ENCODE peak calls at places on chromosomes 4 and X, in seven cellular contexts. X is psoas muscle, T is tibial nerve, E is heart right ventricle, J is astrocyte of the spinal cord, O is endothelial cell of umbilical vein, N is stomach. S is an unnamed sample.
A peak's percentile ranks its signal among the peaks of the same experiment; 100 is the strongest.

GRCh38 chrX:132367984-132368383 is 120.9 kb downstream of the MBNL3 start:
- DNase-seq in O (no peak), N (no peak), T (no peak), J (no peak), E (no peak), X (no peak), S (no peak)

GRCh38 chrX:130861462-130861861 is 41.5 kb downstream of the ENOX2 start:
- DNase-seq in O (no peak), X (no peak), J (no peak), N (no peak), T (no peak), E (no peak), S (no peak)

GRCh38 chr4:69781458-69782418 is 21.3 kb upstream of the SULT1B1 start:
- DNase-seq in T (no peak), J (no peak), E (no peak), X (no peak), N (no peak), O (no peak), S (no peak)

GRCh38 chr4:131509521-131509920 is 1639.6 kb upstream of the PCDH10 start:
- DNase-seq in N (no peak), E (no peak), T (no peak), O (no peak), X (no peak), J (peak; percentile 9), S (peak; percentile 28)

GRCh38 chr4:80011636-80012236 is 61.3 kb downstream of the ANTXR2 start:
- DNase-seq in N (no peak), O (peak; percentile 85), T (no peak), E (no peak), X (no peak), J (peak; percentile 84), S (peak; percentile 71)

GRCh38 chr4:107183155-107183774 is 147.2 kb upstream of the DKK2 start:
- DNase-seq in O (peak; percentile 69), T (no peak), E (peak; percentile 17), J (peak; percentile 72), N (no peak), X (no peak), S (peak; percentile 85)

GRCh38 chr4:156619154-156619934 is 352.3 kb downstream of the PDGFC start:
- DNase-seq in X (no peak), T (no peak), E (no peak), O (no peak), N (no peak), J (no peak), S (no peak)

GRCh38 chr4:107719211-107719926 is 665 bp downstream of the PAPSS1 start:
- DNase-seq in J (peak; percentile 50), O (peak; percentile 47), E (no peak), N (no peak), T (peak; percentile 15), X (peak; percentile 55), S (peak; percentile 50)

GRCh38 chr4:88900432-88900831 is 156.6 kb downstream of the FAM13A start:
- DNase-seq in T (no peak), O (no peak), E (no peak), N (no peak), X (no peak), J (peak; percentile 63), S (peak; percentile 71)

GRCh38 chr4:48112017-48112667 is 21.9 kb downstream of the TXK start:
- DNase-seq in O (no peak), J (peak; percentile 35), T (no peak), X (no peak), N (no peak), E (no peak), S (no peak)

GRCh38 chr4:48108309-48109073 is 25.6 kb downstream of the TXK start:
- DNase-seq in E (no peak), J (no peak), T (no peak), N (no peak), X (no peak), O (no peak), S (no peak)

GRCh38 chr4:48105230-48105629 is 28.8 kb downstream of the TXK start:
- DNase-seq in J (no peak), X (no peak), O (no peak), N (no peak), E (no peak), T (no peak), S (no peak)

GRCh38 chr4:48110452-48110978 is 23.5 kb downstream of the TXK start:
- DNase-seq in J (no peak), X (no peak), O (no peak), N (no peak), E (no peak), T (no peak), S (no peak)

GRCh38 chr4:48109413-48110263 is 24.4 kb downstream of the TXK start:
- DNase-seq in T (no peak), O (peak; percentile 66), J (peak; percentile 54), N (no peak), E (no peak), X (no peak), S (peak; percentile 74)
- TF ChIP-seq CTCF in T (peak; percentile 38), O (peak; percentile 44), J (peak; percentile 58), N (no peak), E (no peak), X (peak; percentile 44), S (peak; percentile 69)

DNA sequence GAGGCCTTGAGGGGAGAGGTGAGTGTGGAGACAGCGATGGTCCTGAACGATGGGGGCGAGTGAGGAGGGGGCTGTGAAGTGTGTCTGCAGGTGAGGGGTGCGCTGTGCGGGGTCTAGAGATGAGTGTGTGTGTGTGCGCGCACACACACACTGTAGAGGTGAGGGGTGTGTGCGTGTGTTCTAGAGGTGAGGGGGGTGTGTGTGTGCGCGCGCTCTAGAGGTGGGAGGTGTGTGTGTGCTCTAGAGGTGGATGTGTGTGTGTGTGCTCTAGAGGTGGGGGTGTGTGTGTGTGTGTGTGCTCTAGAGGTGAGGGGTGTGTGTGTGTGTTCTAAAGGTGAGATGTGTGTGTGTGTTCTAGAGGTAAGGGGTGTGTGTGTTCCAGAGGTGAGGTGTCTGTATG is 574 bp downstream of the BST1 start:
- DNase-seq in J (no peak), T (no peak), O (no peak), E (no peak), X (no peak), N (no peak), S (no peak)
- H3K4me3 ChIP-seq in J (peak overlapping the region; percentile 52), T (peak overlapping the region; percentile 32), O (no peak overlapping the region), E (peak overlapping the region; percentile 61), X (peak overlapping the region; percentile 63), N (peak overlapping the region; percentile 50), S (peak overlapping the region; percentile 64)

GRCh38 chr4:14143892-14144291 is 516.4 kb upstream of the BOD1L1 start:
- DNase-seq in J (no peak), T (no peak), N (no peak), X (no peak), E (no peak), O (no peak), S (peak; percentile 47)
- TF ChIP-seq CTCF in J (peak; percentile 2), T (no peak), N (no peak), X (no peak), E (no peak), O (no peak), S (peak; percentile 43)

GRCh38 chr4:173526724-173527102 is 3.3 kb downstream of the HAND2 start:
- DNase-seq in X (no peak), O (no peak), E (no peak), T (no peak), N (no peak), J (no peak), S (no peak)

GRCh38 chr4:173525118-173526033 is 4.7 kb downstream of the HAND2 start:
- DNase-seq in N (no peak), O (no peak), T (no peak), E (no peak), X (no peak), J (no peak), S (no peak)

GRCh38 chr4:173528378-173529321 is 1.4 kb downstream of the HAND2 start:
- DNase-seq in O (no peak), N (no peak), X (peak; percentile 39), E (no peak), J (no peak), T (no peak), S (no peak)

GRCh38 chr4:173526034-173526482 is 4.0 kb downstream of the HAND2 start:
- DNase-seq in O (no peak), T (no peak), X (no peak), J (no peak), E (no peak), N (no peak), S (no peak)

GRCh38 chr4:173527103-173527876 is 2.7 kb downstream of the HAND2 start:
- DNase-seq in O (no peak), X (no peak), T (no peak), N (no peak), E (no peak), J (no peak), S (no peak)
- H3K4me3 ChIP-seq in O (no peak overlapping the region), X (no peak overlapping the region), T (no peak overlapping the region), N (peak overlapping the region; percentile 58), E (peak overlapping the region; percentile 90), J (no peak overlapping the region), S (no peak overlapping the region)

S was measured in choroid plexus epithelial cell.